ENCODE peak calls at places on chromosomes 2 and 18, in six cellular contexts. C is fibroblast of mammary gland, B is H9, R is endothelial cell, O is upper lobe of right lung, G is Peyer's patch. N is an unnamed sample.

GRCh38 chr2:59236723-59237122 is 995.6 kb upstream of the FANCL start:
- DNase-seq in C (peak; percentile 43), O (no peak), B (no peak), G (no peak), R (no peak), N (no peak)

GRCh38 chr2:57373530-57373929 is 673.1 kb upstream of the VRK2 start:
- DNase-seq in O (no peak), G (no peak), B (no peak), C (peak; percentile 78), R (no peak), N (no peak)

GRCh38 chr2:67641302-67641701 is 244.2 kb downstream of the ETAA1 start:
- DNase-seq in O (no peak), G (no peak), B (no peak), R (no peak), C (no peak), N (no peak)

GRCh38 chr2:190887089-190887488 is 6.5 kb downstream of the GLS start:
- DNase-seq in C (peak; percentile 30), G (no peak), O (no peak), B (no peak), R (no peak), N (no peak)

GRCh38 chr2:44389895-44390294 is 28.1 kb downstream of the CAMKMT start:
- DNase-seq in B (no peak), G (no peak), R (no peak), C (no peak), O (no peak), N (no peak)

GRCh38 chr2:100237770-100238169 is 84.5 kb downstream of the LONRF2 start:
- DNase-seq in C (no peak), R (no peak), B (no peak), G (no peak), O (no peak), N (peak; percentile 18)

GRCh38 chr18:36412778-36413177 is 115.3 kb downstream of the FHOD3 start:
- DNase-seq in G (no peak), R (peak; percentile 42), C (peak; percentile 50), B (peak; percentile 58), O (no peak), N (no peak)

GRCh38 chr2:27494944-27495554 is at the start of gene FNDC4:
- DNase-seq in C (no peak), R (peak; percentile 35), B (peak; percentile 58), O (no peak), G (peak; percentile 52), N (peak; percentile 79)

GRCh38 chr2:226742346-226742745 is 57.3 kb downstream of the IRS1 start:
- DNase-seq in C (no peak), G (no peak), O (no peak), R (no peak), B (no peak), N (no peak)

GRCh38 chr2:175854665-175855064 is 147.4 kb downstream of the LNPK start:
- DNase-seq in B (no peak), R (no peak), C (peak; percentile 52), O (no peak), G (no peak), N (no peak)

GRCh38 chr2:159442159-159442852 is 155.8 kb upstream of the WDSUB1 start:
- DNase-seq in O (no peak), B (no peak), R (no peak), C (no peak), G (no peak), N (no peak)

GRCh38 chr2:20557226-20557625 is 93.7 kb downstream of the HS1BP3 start:
- DNase-seq in R (no peak), O (no peak), C (no peak), G (no peak), B (no peak), N (no peak)

GRCh38 chr2:20557635-20558034 is 93.3 kb downstream of the HS1BP3 start:
- DNase-seq in B (no peak), R (no peak), O (no peak), G (no peak), C (no peak), N (no peak)

GRCh38 chr2:20559277-20559676 is 91.6 kb downstream of the HS1BP3 start:
- DNase-seq in R (no peak), G (no peak), B (no peak), O (no peak), C (no peak), N (no peak)

GRCh38 chr2:20560011-20560410 is 90.9 kb downstream of the HS1BP3 start:
- DNase-seq in G (no peak), C (no peak), B (no peak), O (no peak), R (no peak), N (no peak)

GRCh38 chr2:20558391-20559150 is 92.3 kb downstream of the HS1BP3 start:
- DNase-seq in R (no peak), C (no peak), G (no peak), O (no peak), B (no peak), N (no peak)
- TF ChIP-seq CTCF in R (no peak), C (no peak), G (no peak), O (no peak), B (no peak), N (no peak)

GRCh38 chr18:54358495-54358793 is 738 bp downstream of the C18orf54 start:
- DNase-seq in R (no peak), G (no peak), B (no peak), O (no peak), C (peak; percentile 24), N (no peak)

GRCh38 chr18:54360406-54360805 is 2.7 kb downstream of the C18orf54 start:
- DNase-seq in G (no peak), O (no peak), C (no peak), B (no peak), R (no peak), N (no peak)

GRCh38 chr18:54357082-54357659 is 487 bp downstream of the STARD6 start:
- DNase-seq in C (no peak), G (no peak), O (no peak), R (no peak), B (no peak), N (no peak)

GRCh38 chr18:54359233-54359632 is 1.5 kb downstream of the C18orf54 start:
- DNase-seq in O (no peak), C (peak; percentile 10), G (no peak), R (no peak), B (no peak), N (no peak)

DNA sequence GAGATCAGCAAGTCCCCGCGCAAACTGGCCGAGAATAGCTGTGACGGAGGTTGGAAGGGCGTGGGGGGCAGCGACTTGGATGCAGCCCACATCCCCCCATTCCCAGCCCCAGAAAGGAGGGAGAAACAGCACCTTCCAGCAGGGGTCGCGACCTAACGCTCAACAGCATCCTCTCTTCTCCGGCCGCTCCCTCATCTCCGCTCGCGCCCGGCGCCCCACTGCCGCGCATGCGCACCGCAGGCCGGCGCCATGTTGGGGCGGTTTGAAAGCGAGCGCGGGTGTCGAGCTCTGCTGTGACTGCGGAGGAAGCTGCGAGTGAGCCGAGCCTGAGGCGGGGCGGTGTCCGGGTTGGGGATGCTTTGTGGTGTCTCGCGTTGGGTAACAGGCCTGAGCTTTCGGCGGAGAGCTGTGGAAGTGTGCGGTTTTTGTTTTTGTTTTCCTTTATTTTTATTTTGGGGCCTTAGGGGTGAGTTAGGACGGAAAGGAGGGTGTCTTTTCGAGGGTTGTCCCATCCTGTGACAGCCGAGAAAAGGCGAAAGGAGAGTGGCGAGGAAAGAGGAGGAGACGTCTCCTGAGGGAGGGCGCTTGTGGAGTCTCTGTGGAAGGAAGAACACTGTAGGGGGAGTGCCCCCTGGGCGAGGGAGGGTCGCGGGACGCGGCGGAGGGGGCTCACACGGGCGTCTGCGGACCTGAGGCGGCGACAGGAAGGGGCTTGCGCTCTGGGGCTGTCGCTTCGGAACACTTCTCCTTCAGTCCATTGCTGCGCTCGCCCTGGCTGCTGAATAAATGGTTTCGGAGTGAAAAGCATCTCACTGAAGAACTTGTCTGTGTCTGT is at the start of the genes C18orf54 and STARD6:
- DNase-seq in G (peak; percentile 88), O (peak; percentile 92), C (peak; percentile 88), B (peak; percentile 94), R (peak; percentile 92), N (peak; percentile 90)
- TF ChIP-seq CTCF in G (peak; percentile 51), O (peak; percentile 31), C (peak; percentile 23), B (peak; percentile 75), R (peak; percentile 42), N (peak; percentile 31)

GRCh38 chr18:79521806-79522205 is 126.1 kb downstream of the NFATC1 start:
- DNase-seq in O (peak; percentile 11), B (no peak), G (peak; percentile 15), R (peak; percentile 0), C (no peak), N (no peak)

GRCh38 chr18:79523738-79524180 is 128.0 kb downstream of the NFATC1 start:
- DNase-seq in B (no peak), G (no peak), C (no peak), R (peak; percentile 0), O (no peak), N (no peak)

GRCh38 chr18:79524181-79525078 is 128.7 kb downstream of the NFATC1 start:
- DNase-seq in G (peak; percentile 49), C (no peak), O (peak; percentile 65), R (no peak), B (peak; percentile 29), N (no peak)

GRCh38 chr18:79522451-79523220 is 126.9 kb downstream of the NFATC1 start:
- DNase-seq in R (peak; percentile 3), B (peak; percentile 19), O (peak; percentile 55), C (no peak), G (peak; percentile 41), N (no peak)

DNA sequence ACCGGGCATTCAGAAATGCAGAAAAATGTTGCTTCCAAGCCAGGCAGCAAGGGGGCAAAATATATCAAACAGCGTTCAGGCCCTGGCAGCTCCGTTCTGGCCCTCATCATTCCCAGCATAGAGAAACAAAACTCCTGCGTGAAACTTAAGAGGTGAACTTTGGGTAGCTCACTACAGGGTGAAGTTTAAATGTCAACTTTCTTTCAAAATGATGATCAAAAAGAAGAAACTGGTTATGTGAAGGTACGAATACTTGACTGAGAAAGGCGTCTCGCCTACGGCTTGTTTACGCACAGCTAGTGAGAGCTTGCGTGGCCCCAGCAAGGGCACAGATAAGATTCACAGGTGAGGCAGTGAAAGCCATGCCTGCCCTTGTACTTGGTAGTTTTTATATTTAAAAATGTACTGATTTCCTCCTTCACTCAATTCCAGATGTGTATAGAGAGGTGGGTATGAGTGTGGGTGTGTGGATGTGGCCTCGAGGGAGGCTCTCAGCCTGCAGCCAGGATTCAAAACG is 127.5 kb downstream of the NFATC1 start:
- DNase-seq in B (peak; percentile 10), C (no peak), R (no peak), G (no peak), O (peak; percentile 12), N (no peak)
- TF ChIP-seq CTCF in B (no peak), C (no peak), R (no peak), G (no peak), O (no peak), N (no peak)

DNA sequence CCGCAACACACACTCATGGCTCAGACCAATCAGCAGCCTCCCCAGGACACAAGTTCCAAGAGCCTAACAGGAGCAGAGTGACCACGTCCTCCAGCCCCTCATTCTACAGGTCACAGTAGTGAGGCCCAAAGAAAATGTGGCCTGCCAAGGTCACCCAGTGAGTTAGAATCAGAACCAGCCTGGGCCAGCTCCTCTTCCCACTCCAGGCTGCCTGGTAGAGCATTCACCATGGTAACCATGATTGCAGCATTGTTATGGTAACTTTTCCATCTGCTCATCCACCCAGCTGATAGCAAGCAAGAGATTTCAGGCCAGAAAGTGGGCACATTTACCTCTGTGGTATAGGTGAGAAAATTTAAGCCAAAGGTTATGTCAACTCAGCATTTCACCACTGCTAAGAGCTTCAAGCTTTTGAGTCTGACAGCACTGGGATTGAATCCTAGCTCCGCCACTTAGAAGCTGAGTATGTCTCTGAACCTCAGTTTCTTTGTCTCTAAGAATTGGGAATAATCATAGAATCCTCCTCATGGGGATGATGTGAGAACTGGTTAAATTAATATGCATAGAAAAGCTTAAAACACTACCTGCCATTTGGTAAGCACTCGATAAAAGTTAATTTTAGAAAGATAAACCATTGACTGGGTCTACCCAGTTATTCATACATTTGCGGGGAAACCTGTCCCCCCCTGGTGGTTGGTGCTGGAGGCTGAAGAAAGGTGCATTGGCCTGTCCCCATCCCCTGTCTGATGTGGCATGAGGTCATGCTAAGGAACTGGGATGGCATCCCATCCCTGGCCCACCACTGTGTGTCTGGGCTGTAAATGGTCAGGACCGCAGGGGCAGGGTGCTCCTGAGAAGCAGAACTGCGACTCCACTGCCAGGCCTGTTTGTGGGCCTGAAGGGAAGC is 181.5 kb downstream of the KLHL29 start:
- DNase-seq in G (no peak), R (peak; percentile 53), B (peak; percentile 67), O (no peak), C (peak; percentile 29), N (peak; percentile 51)
- TF ChIP-seq CTCF in G (no peak), R (peak; percentile 56), B (peak; percentile 84), O (peak; percentile 19), C (peak; percentile 52), N (peak; percentile 58)

N was measured in nephron progenitor cell.